ENCODE peak calls at places on chromosomes 1 and 21, in nine cellular contexts. B is iPS DF 6.9; C is NB4; L is thyroid gland; V is CD4-positive, CD25-positive, alpha-beta regulatory T cell; F is body of pancreas; I is breast epithelium; Z is keratinocyte; G is colonic mucosa. N is an unnamed sample.

GRCh38 chr21:31781737-31782136 is 49.8 kb upstream of the SCAF4 start:
- DNase-seq in B (no peak), C (no peak), L (peak; percentile 26), V (no peak), F (peak; percentile 22), I (no peak), Z (no peak), G (peak; percentile 30), N (no peak)

GRCh38 chr1:185674201-185674600 is 60.0 kb upstream of the HMCN1 start:
- DNase-seq in B (no peak), C (no peak), L (no peak), V (no peak), F (no peak), I (no peak), Z (no peak), G (no peak), N (no peak)

GRCh38 chr1:87766737-87767136 is 438.1 kb downstream of the LMO4 start:
- DNase-seq in B (no peak), C (no peak), L (no peak), V (no peak), F (no peak), I (no peak), Z (no peak), G (no peak), N (no peak)

GRCh38 chr21:25639167-25639921 is at the start of gene JAM2:
- DNase-seq in B (no peak), C (no peak), L (peak; percentile 14), V (peak; percentile 24), F (peak; percentile 19), I (no peak), Z (no peak), G (peak; percentile 21), N (peak; percentile 67)

GRCh38 chr1:166174108-166174507 is 7.3 kb upstream of the FAM78B start:
- DNase-seq in B (no peak), C (no peak), L (no peak), V (no peak), F (peak; percentile 26), I (no peak), Z (no peak), G (no peak), N (no peak)

GRCh38 chr1:117267232-117267774 is 56.6 kb upstream of the VTCN1 start:
- DNase-seq in B (no peak), C (no peak), L (no peak), V (no peak), F (no peak), I (no peak), Z (no peak), G (no peak), N (no peak)

GRCh38 chr21:39060485-39061099 is 122.7 kb downstream of the PSMG1 start:
- DNase-seq in B (no peak), C (no peak), L (no peak), V (no peak), F (no peak), I (no peak), Z (no peak), G (no peak), N (no peak)

GRCh38 chr1:150567717-150568561 is 11.5 kb downstream of the MCL1 start:
- DNase-seq in B (peak; percentile 72), C (no peak), L (peak; percentile 97), V (no peak), F (peak; percentile 97), I (peak; percentile 93), Z (no peak), G (peak; percentile 83), N (peak; percentile 91)

GRCh38 chr1:228217551-228218344 is 9.9 kb downstream of the OBSCN start:
- DNase-seq in B (no peak), C (no peak), L (no peak), V (no peak), F (no peak), I (no peak), Z (no peak), G (peak; percentile 5), N (no peak)

GRCh38 chr1:50917796-50918137 is 42.3 kb downstream of the FAF1 start:
- DNase-seq in B (no peak), C (no peak), L (no peak), V (no peak), F (no peak), I (no peak), Z (no peak), G (no peak), N (no peak)

GRCh38 chr1:45552309-45552708 is 1.7 kb downstream of the AKR1A1 start:
- DNase-seq in B (no peak), C (no peak), L (peak; percentile 90), V (no peak), F (peak; percentile 74), I (no peak), Z (no peak), G (peak; percentile 63), N (no peak)

GRCh38 chr1:29520571-29521437 is 284.5 kb downstream of the PTPRU start:
- DNase-seq in B (no peak), C (no peak), L (no peak), V (no peak), F (no peak), I (peak; percentile 43), Z (no peak), G (no peak), N (peak; percentile 46)

GRCh38 chr1:203121186-203122015 is 6.1 kb upstream of the ADORA1 start:
- DNase-seq in B (no peak), C (peak; percentile 61), L (no peak), V (no peak), F (no peak), I (no peak), Z (no peak), G (no peak), N (no peak)

GRCh38 chr1:203120325-203121138 is 7.0 kb upstream of the ADORA1 start:
- DNase-seq in B (no peak), C (peak; percentile 44), L (no peak), V (no peak), F (no peak), I (no peak), Z (no peak), G (no peak), N (no peak)

GRCh38 chr1:203114202-203114601 is 13.3 kb upstream of the ADORA1 start:
- DNase-seq in B (no peak), C (no peak), L (no peak), V (no peak), F (no peak), I (no peak), Z (no peak), G (no peak), N (no peak)

GRCh38 chr1:203116048-203116810 is 11.3 kb upstream of the ADORA1 start:
- DNase-seq in B (no peak), C (no peak), L (no peak), V (no peak), F (no peak), I (no peak), Z (no peak), G (no peak), N (no peak)

GRCh38 chr1:203117611-203118575 is 9.6 kb upstream of the ADORA1 start:
- DNase-seq in B (peak; percentile 77), C (peak; percentile 82), L (peak; percentile 81), V (no peak), F (peak; percentile 82), I (no peak), Z (no peak), G (peak; percentile 65), N (peak; percentile 90)
- H3K4me3 ChIP-seq in B (no peak overlapping the region), C (no peak overlapping the region), L (no peak overlapping the region), V (no peak overlapping the region), F (no peak overlapping the region), I (no peak overlapping the region), Z (no peak overlapping the region), G (no peak overlapping the region), N (no peak overlapping the region)

DNA sequence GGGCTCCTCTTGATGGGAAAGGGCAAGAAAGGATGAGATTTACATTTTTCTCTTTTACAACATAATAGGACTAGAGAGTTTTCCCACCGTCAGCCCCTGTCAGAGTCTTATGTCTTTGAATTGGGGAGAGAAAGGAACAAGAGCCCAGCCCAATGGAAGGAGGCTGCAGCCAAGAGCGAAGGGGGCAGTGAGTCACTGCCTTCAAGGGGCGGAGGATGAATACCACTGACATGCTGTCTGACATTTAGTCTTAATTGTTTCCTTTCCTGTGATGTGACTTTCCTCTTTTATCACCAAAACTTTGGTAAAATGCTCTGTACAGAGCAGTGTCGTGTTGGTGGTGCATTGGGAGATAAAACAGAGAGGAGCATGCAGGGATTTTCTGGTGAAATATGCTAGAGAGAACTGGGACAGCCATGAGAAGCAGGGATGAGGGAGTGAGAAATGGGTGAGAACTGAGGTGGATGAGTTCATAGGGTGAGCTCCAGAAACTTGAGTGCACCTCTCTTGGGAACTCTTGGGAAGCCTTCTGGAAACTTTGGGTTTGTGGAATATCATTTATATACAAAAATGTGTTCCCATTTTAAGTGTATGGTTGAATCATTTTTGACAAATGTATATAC is 179.9 kb upstream of the FGGY start:
- DNase-seq in B (peak; percentile 48), C (peak; percentile 7), L (no peak), V (no peak), F (no peak), I (no peak), Z (no peak), G (no peak), N (no peak)
- H3K4me3 ChIP-seq in B (no peak overlapping the region), C (no peak overlapping the region), L (no peak overlapping the region), V (no peak overlapping the region), F (no peak overlapping the region), I (no peak overlapping the region), Z (no peak overlapping the region), G (no peak overlapping the region), N (no peak overlapping the region)

GRCh38 chr21:43268086-43268803 is 99.4 kb downstream of the CRYAA start:
- DNase-seq in B (no peak), C (no peak), L (no peak), V (no peak), F (no peak), I (no peak), Z (no peak), G (no peak), N (peak; percentile 48)

GRCh38 chr21:43266534-43266933 is 97.7 kb downstream of the CRYAA start:
- DNase-seq in B (no peak), C (no peak), L (no peak), V (no peak), F (no peak), I (no peak), Z (no peak), G (no peak), N (no peak)

GRCh38 chr21:43267391-43268085 is 98.7 kb downstream of the CRYAA start:
- DNase-seq in B (no peak), C (no peak), L (no peak), V (no peak), F (no peak), I (no peak), Z (no peak), G (no peak), N (peak; percentile 48)

DNA sequence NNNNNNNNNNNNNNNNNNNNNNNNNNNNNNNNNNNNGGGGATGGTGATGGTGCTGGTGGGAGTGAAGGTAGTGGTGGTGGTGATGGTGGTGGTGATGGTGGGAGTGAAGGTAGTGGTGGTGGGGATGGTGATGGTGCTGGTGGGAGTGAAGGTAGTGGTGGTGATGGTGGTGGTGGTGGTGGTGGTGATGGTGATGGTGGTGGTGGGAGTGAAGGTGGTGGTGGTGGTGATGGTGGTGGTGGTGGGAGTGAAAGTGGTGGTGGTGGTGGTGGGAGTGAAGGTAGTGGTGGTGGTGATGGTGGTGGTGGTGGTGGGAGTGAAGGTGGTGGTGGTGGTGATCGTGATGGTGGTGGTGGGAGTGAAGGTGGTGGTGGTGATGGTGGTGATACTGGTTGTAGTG is 93.6 kb downstream of the CRYAA start:
- DNase-seq in B (no peak), C (peak; percentile 23), L (no peak), V (no peak), F (no peak), I (peak; percentile 62), Z (no peak), G (no peak), N (peak; percentile 46)
- H3K4me3 ChIP-seq in B (no peak overlapping the region), C (no peak overlapping the region), L (no peak overlapping the region), V (no peak overlapping the region), F (no peak overlapping the region), I (no peak overlapping the region), Z (no peak overlapping the region), G (no peak overlapping the region), N (no peak overlapping the region)

GRCh38 chr1:93816970-93817738 is 61.9 kb downstream of the DNTTIP2 start:
- DNase-seq in B (no peak), C (peak; percentile 90), L (no peak), V (no peak), F (no peak), I (no peak), Z (no peak), G (no peak), N (no peak)
- H3K4me3 ChIP-seq in B (no peak overlapping the region), C (no peak overlapping the region), L (no peak overlapping the region), V (no peak overlapping the region), F (no peak overlapping the region), I (no peak overlapping the region), Z (no peak overlapping the region), G (no peak overlapping the region), N (no peak overlapping the region)

N was measured in upper lobe of right lung.